ENCODE peak calls at places on chromosomes 3 and 15, in four cellular contexts. O is choroid plexus epithelial cell, Y is NCI-H345, L is left lung. K is an unnamed sample.

GRCh38 chr3:103440539-103441113 is 1005.8 kb downstream of the ZPLD1 start:
- DNase-seq in O (peak), Y (no peak), L (no peak), K (peak)

GRCh38 chr3:194971965-194972364 is 286.3 kb downstream of the FAM43A start:
- DNase-seq in O (no peak), Y (no peak), L (no peak), K (no peak)

GRCh38 chr3:65402597-65402996 is 636.1 kb downstream of the MAGI1 start:
- DNase-seq in O (peak), Y (no peak), L (no peak), K (peak)

GRCh38 chr3:177438596-177439220 is 241.4 kb upstream of the TBL1XR1 start:
- DNase-seq in O (no peak), Y (no peak), L (no peak), K (no peak)

GRCh38 chr15:74821091-74821789 is 5.2 kb upstream of the CPLX3 start:
- DNase-seq in O (no peak), Y (peak), L (no peak), K (no peak)

GRCh38 chr3:58751235-58751634 is 84.7 kb upstream of the FAM3D start:
- DNase-seq in O (no peak), Y (no peak), L (no peak), K (no peak)

GRCh38 chr3:109155828-109156227 is 19.3 kb downstream of the C3orf85 start:
- DNase-seq in O (no peak), Y (no peak), L (no peak), K (no peak)

GRCh38 chr3:52891164-52891563 is 6.2 kb downstream of the STIMATE start:
- DNase-seq in O (no peak), Y (no peak), L (peak), K (no peak)

GRCh38 chr3:27714101-27714526 is 8.0 kb downstream of the EOMES start:
- DNase-seq in O (no peak), Y (no peak), L (no peak), K (no peak)

GRCh38 chr3:110261141-110261540 is 810.5 kb upstream of the NECTIN3 start:
- DNase-seq in O (no peak), Y (no peak), L (no peak), K (no peak)

GRCh38 chr15:49877871-49878511 is 241.0 kb downstream of the ATP8B4 start:
- DNase-seq in O (peak), Y (no peak), L (no peak), K (no peak)

GRCh38 chr3:61562042-61562809 is 855 bp downstream of the PTPRG start:
- DNase-seq in O (peak), Y (no peak), L (no peak), K (no peak)

GRCh38 chr3:118936811-118937210 is 97.8 kb downstream of the IGSF11 start:
- DNase-seq in O (no peak), Y (no peak), L (no peak), K (no peak)

GRCh38 chr3:143171141-143171651 is 51.6 kb downstream of the CHST2 start:
- DNase-seq in O (peak), Y (no peak), L (no peak), K (peak)

GRCh38 chr3:138600341-138600740 is 6.3 kb upstream of the CEP70 start:
- DNase-seq in O (no peak), Y (no peak), L (no peak), K (no peak)

GRCh38 chr3:45646051-45646585 is 43.1 kb upstream of the SACM1L start:
- DNase-seq in O (no peak), Y (no peak), L (peak), K (no peak)

GRCh38 chr3:48023377-48023776 is 7.2 kb upstream of the MAP4 start:
- DNase-seq in O (peak), Y (no peak), L (no peak), K (no peak)

GRCh38 chr3:190862209-190863118 is at the start of gene GMNC:
- DNase-seq in O (peak), Y (peak), L (peak), K (peak)

GRCh38 chr3:24154751-24155150 is 209.7 kb downstream of the NR1D2 start:
- DNase-seq in O (no peak), Y (no peak), L (no peak), K (no peak)

GRCh38 chr15:48754011-48754410 is 56.9 kb downstream of the CEP152 start:
- DNase-seq in O (no peak), Y (no peak), L (no peak), K (peak)

K was measured in astrocyte.